ENCODE peak calls at places on chromosomes 3 and 15, in five cellular contexts. One of them, this sample, is unnamed. For H3K4me1, the result is how much of the 10 kb centered on the place peaks cover.

GRCh38 chr3:11140054-11140712 is 14.1 kb upstream of the HRH1 start:
- DNase-seq in esophagus muscularis mucosa: no peak
- DNase-seq in heart left ventricle: peak
- DNase-seq in CD8-positive, alpha-beta memory T cell: no peak
- DNase-seq in esophagus squamous epithelium: no peak
- DNase-seq in this sample: no peak

GRCh38 chr3:33105341-33105943 is 8.4 kb upstream of the CRTAP start:
- DNase-seq in esophagus muscularis mucosa: no peak
- DNase-seq in heart left ventricle: no peak
- DNase-seq in CD8-positive, alpha-beta memory T cell: no peak
- DNase-seq in esophagus squamous epithelium: no peak
- DNase-seq in this sample: no peak

GRCh38 chr15:82263350-82263749 is 732 bp downstream of the SAXO2 start:
- DNase-seq in esophagus muscularis mucosa: no peak
- DNase-seq in heart left ventricle: no peak
- DNase-seq in CD8-positive, alpha-beta memory T cell: no peak
- DNase-seq in esophagus squamous epithelium: no peak
- DNase-seq in this sample: no peak

GRCh38 chr3:130820976-130821375 is 72.9 kb upstream of the ATP2C1 start:
- DNase-seq in esophagus muscularis mucosa: no peak
- DNase-seq in heart left ventricle: no peak
- DNase-seq in CD8-positive, alpha-beta memory T cell: no peak
- DNase-seq in esophagus squamous epithelium: no peak
- DNase-seq in this sample: no peak

GRCh38 chr15:64235552-64235951 is 72.7 kb upstream of the PPIB start:
- DNase-seq in esophagus muscularis mucosa: no peak
- DNase-seq in heart left ventricle: no peak
- DNase-seq in CD8-positive, alpha-beta memory T cell: no peak
- DNase-seq in esophagus squamous epithelium: no peak
- DNase-seq in this sample: no peak

GRCh38 chr15:51341366-51342248 is at the start of gene GLDN:
- DNase-seq in esophagus muscularis mucosa: no peak
- DNase-seq in heart left ventricle: peak
- DNase-seq in CD8-positive, alpha-beta memory T cell: no peak
- DNase-seq in esophagus squamous epithelium: no peak
- DNase-seq in this sample: no peak

GRCh38 chr15:76492538-76492937 is 156.0 kb downstream of the ISL2 start:
- DNase-seq in esophagus muscularis mucosa: no peak
- DNase-seq in heart left ventricle: no peak
- DNase-seq in CD8-positive, alpha-beta memory T cell: no peak
- DNase-seq in esophagus squamous epithelium: no peak
- DNase-seq in this sample: no peak

GRCh38 chr3:193240850-193241706 is at the start of gene PLAAT1:
- DNase-seq in esophagus muscularis mucosa: no peak
- DNase-seq in heart left ventricle: peak
- DNase-seq in CD8-positive, alpha-beta memory T cell: no peak
- DNase-seq in esophagus squamous epithelium: no peak
- DNase-seq in this sample: no peak

GRCh38 chr15:72737723-72738122 is 45.8 kb downstream of the ADPGK start:
- DNase-seq in esophagus muscularis mucosa: peak
- DNase-seq in heart left ventricle: no peak
- DNase-seq in CD8-positive, alpha-beta memory T cell: no peak
- DNase-seq in esophagus squamous epithelium: no peak
- DNase-seq in this sample: no peak

GRCh38 chr3:61901481-61901880 is 340.1 kb downstream of the PTPRG start:
- DNase-seq in esophagus muscularis mucosa: no peak
- DNase-seq in heart left ventricle: no peak
- DNase-seq in CD8-positive, alpha-beta memory T cell: no peak
- DNase-seq in esophagus squamous epithelium: no peak
- DNase-seq in this sample: no peak

GRCh38 chr3:32313723-32314473 is 75.4 kb downstream of the CMTM8 start:
- DNase-seq in esophagus muscularis mucosa: no peak
- DNase-seq in heart left ventricle: no peak
- DNase-seq in CD8-positive, alpha-beta memory T cell: no peak
- DNase-seq in esophagus squamous epithelium: no peak
- DNase-seq in this sample: no peak

GRCh38 chr15:83436513-83437158 is 10.5 kb upstream of the SH3GL3 start:
- DNase-seq in esophagus muscularis mucosa: peak
- DNase-seq in heart left ventricle: no peak
- DNase-seq in CD8-positive, alpha-beta memory T cell: no peak
- DNase-seq in esophagus squamous epithelium: no peak
- DNase-seq in this sample: no peak

GRCh38 chr3:14544282-14545250 is 4.4 kb upstream of the GRIP2 start:
- DNase-seq in esophagus muscularis mucosa: no peak
- DNase-seq in heart left ventricle: no peak
- DNase-seq in CD8-positive, alpha-beta memory T cell: no peak
- DNase-seq in esophagus squamous epithelium: no peak
- DNase-seq in this sample: no peak

GRCh38 chr15:78035319-78035718 is 42.2 kb downstream of the TBC1D2B start:
- DNase-seq in esophagus muscularis mucosa: no peak
- DNase-seq in heart left ventricle: peak
- DNase-seq in CD8-positive, alpha-beta memory T cell: peak
- DNase-seq in esophagus squamous epithelium: no peak
- DNase-seq in this sample: no peak

GRCh38 chr15:78034495-78035191 is 42.9 kb downstream of the TBC1D2B start:
- DNase-seq in esophagus muscularis mucosa: no peak
- DNase-seq in heart left ventricle: peak
- DNase-seq in CD8-positive, alpha-beta memory T cell: peak
- DNase-seq in esophagus squamous epithelium: no peak
- DNase-seq in this sample: no peak

GRCh38 chr15:78037779-78038305 is 39.7 kb downstream of the TBC1D2B start:
- DNase-seq in esophagus muscularis mucosa: no peak
- DNase-seq in heart left ventricle: no peak
- DNase-seq in CD8-positive, alpha-beta memory T cell: no peak
- DNase-seq in esophagus squamous epithelium: no peak
- DNase-seq in this sample: no peak

GRCh38 chr15:78037328-78037727 is 40.2 kb downstream of the TBC1D2B start:
- DNase-seq in esophagus muscularis mucosa: no peak
- DNase-seq in heart left ventricle: no peak
- DNase-seq in CD8-positive, alpha-beta memory T cell: no peak
- DNase-seq in esophagus squamous epithelium: no peak
- DNase-seq in this sample: no peak

DNA sequence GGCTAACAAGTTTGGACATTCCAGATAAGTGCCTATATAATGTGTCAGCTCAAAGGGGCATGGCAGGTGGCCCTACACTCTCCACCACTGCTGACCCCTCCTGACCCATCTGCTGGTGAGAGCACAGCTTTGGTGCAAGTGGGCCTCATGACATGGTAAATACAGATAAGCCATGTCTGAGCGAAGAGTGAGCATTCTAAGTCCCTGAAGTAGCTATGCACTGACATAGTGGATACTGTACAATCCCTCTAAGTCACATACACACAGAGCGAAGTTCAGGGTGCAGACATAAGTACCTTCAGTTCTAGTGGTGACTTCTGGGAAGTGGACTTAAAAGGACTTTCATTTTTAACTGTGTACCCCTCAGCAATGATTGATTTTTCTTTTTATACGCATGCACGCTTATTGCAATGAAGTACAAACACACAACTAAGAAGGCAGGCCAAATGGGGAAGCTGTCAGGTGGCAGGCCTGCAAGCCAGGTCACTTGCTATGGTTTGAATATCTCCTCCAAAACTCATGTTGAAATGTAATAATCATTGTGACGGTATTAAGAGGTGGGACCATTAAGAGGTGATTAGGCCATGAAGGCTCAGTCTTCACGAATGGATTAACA is 41.5 kb downstream of the TBC1D2B start:
- DNase-seq in esophagus muscularis mucosa: no peak
- DNase-seq in heart left ventricle: no peak
- DNase-seq in CD8-positive, alpha-beta memory T cell: no peak
- DNase-seq in esophagus squamous epithelium: no peak
- DNase-seq in this sample: no peak
- H3K4me1 ChIP-seq in esophagus muscularis mucosa: under half
- H3K4me1 ChIP-seq in heart left ventricle: under half
- H3K4me1 ChIP-seq in CD8-positive, alpha-beta memory T cell: half or more
- H3K4me1 ChIP-seq in esophagus squamous epithelium: under half
- H3K4me1 ChIP-seq in this sample: half or more

GRCh38 chr3:50157821-50158556 is 2.9 kb downstream of the SEMA3F start:
- DNase-seq in esophagus muscularis mucosa: no peak
- DNase-seq in heart left ventricle: no peak
- DNase-seq in CD8-positive, alpha-beta memory T cell: no peak
- DNase-seq in esophagus squamous epithelium: no peak
- DNase-seq in this sample: no peak

GRCh38 chr3:50155891-50156290 is 767 bp downstream of the SEMA3F start:
- DNase-seq in esophagus muscularis mucosa: no peak
- DNase-seq in heart left ventricle: no peak
- DNase-seq in CD8-positive, alpha-beta memory T cell: no peak
- DNase-seq in esophagus squamous epithelium: no peak
- DNase-seq in this sample: no peak

GRCh38 chr3:50155491-50155878 is 361 bp downstream of the SEMA3F start:
- DNase-seq in esophagus muscularis mucosa: no peak
- DNase-seq in heart left ventricle: no peak
- DNase-seq in CD8-positive, alpha-beta memory T cell: no peak
- DNase-seq in esophagus squamous epithelium: no peak
- DNase-seq in this sample: no peak

GRCh38 chr3:50156991-50157493 is 1.9 kb downstream of the SEMA3F start:
- DNase-seq in esophagus muscularis mucosa: no peak
- DNase-seq in heart left ventricle: no peak
- DNase-seq in CD8-positive, alpha-beta memory T cell: no peak
- DNase-seq in esophagus squamous epithelium: no peak
- DNase-seq in this sample: no peak

DNA sequence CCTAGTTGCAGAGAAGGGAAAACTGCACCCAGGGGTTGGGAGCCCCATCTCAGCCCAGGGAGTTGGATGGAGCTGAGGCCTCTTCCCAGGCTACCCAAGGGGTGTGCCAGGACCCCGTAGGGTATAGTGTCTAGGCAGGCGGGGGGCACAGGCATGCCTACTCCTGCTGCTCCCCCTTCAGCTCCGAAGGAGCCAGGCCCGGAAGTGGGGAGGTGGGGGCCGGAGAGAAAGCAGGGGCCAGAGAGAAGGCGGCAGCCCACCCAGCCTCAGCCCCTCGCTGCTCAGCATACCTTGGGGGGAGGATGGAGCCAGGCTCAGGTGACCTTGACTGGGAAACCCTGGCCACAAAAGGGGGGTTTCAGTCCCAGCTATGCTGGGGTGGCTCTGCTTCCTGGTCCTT is 1.4 kb downstream of the SEMA3F start:
- DNase-seq in esophagus muscularis mucosa: no peak
- DNase-seq in heart left ventricle: no peak
- DNase-seq in CD8-positive, alpha-beta memory T cell: no peak
- DNase-seq in esophagus squamous epithelium: no peak
- DNase-seq in this sample: no peak
- H3K4me1 ChIP-seq in esophagus muscularis mucosa: half or more
- H3K4me1 ChIP-seq in heart left ventricle: under half
- H3K4me1 ChIP-seq in CD8-positive, alpha-beta memory T cell: under half
- H3K4me1 ChIP-seq in esophagus squamous epithelium: half or more
- H3K4me1 ChIP-seq in this sample: half or more

GRCh38 chr3:49906004-49906860 is 2.6 kb upstream of the MST1R start:
- DNase-seq in esophagus muscularis mucosa: no peak
- DNase-seq in heart left ventricle: peak
- DNase-seq in CD8-positive, alpha-beta memory T cell: peak
- DNase-seq in esophagus squamous epithelium: no peak
- DNase-seq in this sample: no peak

GRCh38 chr3:49900491-49901153 is 3.1 kb downstream of the MST1R start:
- DNase-seq in esophagus muscularis mucosa: no peak
- DNase-seq in heart left ventricle: peak
- DNase-seq in CD8-positive, alpha-beta memory T cell: no peak
- DNase-seq in esophagus squamous epithelium: no peak
- DNase-seq in this sample: no peak

GRCh38 chr3:49901351-49902339 is 2.0 kb downstream of the MST1R start:
- DNase-seq in esophagus muscularis mucosa: no peak
- DNase-seq in heart left ventricle: no peak
- DNase-seq in CD8-positive, alpha-beta memory T cell: no peak
- DNase-seq in esophagus squamous epithelium: no peak
- DNase-seq in this sample: no peak

GRCh38 chr3:49902511-49903345 is 945 bp downstream of the MST1R start:
- DNase-seq in esophagus muscularis mucosa: no peak
- DNase-seq in heart left ventricle: no peak
- DNase-seq in CD8-positive, alpha-beta memory T cell: no peak
- DNase-seq in esophagus squamous epithelium: no peak
- DNase-seq in this sample: no peak

GRCh38 chr3:49903451-49904424 is at the start of gene MST1R:
- DNase-seq in esophagus muscularis mucosa: no peak
- DNase-seq in heart left ventricle: peak
- DNase-seq in CD8-positive, alpha-beta memory T cell: peak
- DNase-seq in esophagus squamous epithelium: peak
- DNase-seq in this sample: no peak
- H3K4me1 ChIP-seq in esophagus muscularis mucosa: half or more
- H3K4me1 ChIP-seq in heart left ventricle: under half
- H3K4me1 ChIP-seq in CD8-positive, alpha-beta memory T cell: under half
- H3K4me1 ChIP-seq in esophagus squamous epithelium: under half
- H3K4me1 ChIP-seq in this sample: half or more

GRCh38 chr15:69887018-69887417 is 210.7 kb downstream of the TLE3 start:
- DNase-seq in esophagus muscularis mucosa: no peak
- DNase-seq in heart left ventricle: no peak
- DNase-seq in CD8-positive, alpha-beta memory T cell: no peak
- DNase-seq in esophagus squamous epithelium: no peak
- DNase-seq in this sample: no peak
- H3K4me1 ChIP-seq in esophagus muscularis mucosa: under half
- H3K4me1 ChIP-seq in heart left ventricle: under half
- H3K4me1 ChIP-seq in CD8-positive, alpha-beta memory T cell: under half
- H3K4me1 ChIP-seq in esophagus squamous epithelium: under half
- H3K4me1 ChIP-seq in this sample: under half

GRCh38 chr3:119602676-119603075 is 5.0 kb downstream of the PLA1A start:
- DNase-seq in esophagus muscularis mucosa: no peak
- DNase-seq in heart left ventricle: no peak
- DNase-seq in CD8-positive, alpha-beta memory T cell: no peak
- DNase-seq in esophagus squamous epithelium: no peak
- DNase-seq in this sample: no peak
- H3K4me1 ChIP-seq in esophagus muscularis mucosa: under half
- H3K4me1 ChIP-seq in heart left ventricle: under half
- H3K4me1 ChIP-seq in CD8-positive, alpha-beta memory T cell: under half
- H3K4me1 ChIP-seq in esophagus squamous epithelium: under half
- H3K4me1 ChIP-seq in this sample: under half

GRCh38 chr3:160569874-160570273 is 4.5 kb upstream of the KPNA4 start:
- DNase-seq in esophagus muscularis mucosa: no peak
- DNase-seq in heart left ventricle: no peak
- DNase-seq in CD8-positive, alpha-beta memory T cell: no peak
- DNase-seq in esophagus squamous epithelium: no peak
- DNase-seq in this sample: no peak

GRCh38 chr3:160568989-160569388 is 3.6 kb upstream of the KPNA4 start:
- DNase-seq in esophagus muscularis mucosa: no peak
- DNase-seq in heart left ventricle: no peak
- DNase-seq in CD8-positive, alpha-beta memory T cell: no peak
- DNase-seq in esophagus squamous epithelium: no peak
- DNase-seq in this sample: no peak

GRCh38 chr3:160565442-160566403 is at the start of gene KPNA4:
- DNase-seq in esophagus muscularis mucosa: peak
- DNase-seq in heart left ventricle: peak
- DNase-seq in CD8-positive, alpha-beta memory T cell: peak
- DNase-seq in esophagus squamous epithelium: peak
- DNase-seq in this sample: no peak

GRCh38 chr3:160566499-160566898 is 1.1 kb upstream of the KPNA4 start:
- DNase-seq in esophagus muscularis mucosa: no peak
- DNase-seq in heart left ventricle: no peak
- DNase-seq in CD8-positive, alpha-beta memory T cell: no peak
- DNase-seq in esophagus squamous epithelium: no peak
- DNase-seq in this sample: no peak

DNA sequence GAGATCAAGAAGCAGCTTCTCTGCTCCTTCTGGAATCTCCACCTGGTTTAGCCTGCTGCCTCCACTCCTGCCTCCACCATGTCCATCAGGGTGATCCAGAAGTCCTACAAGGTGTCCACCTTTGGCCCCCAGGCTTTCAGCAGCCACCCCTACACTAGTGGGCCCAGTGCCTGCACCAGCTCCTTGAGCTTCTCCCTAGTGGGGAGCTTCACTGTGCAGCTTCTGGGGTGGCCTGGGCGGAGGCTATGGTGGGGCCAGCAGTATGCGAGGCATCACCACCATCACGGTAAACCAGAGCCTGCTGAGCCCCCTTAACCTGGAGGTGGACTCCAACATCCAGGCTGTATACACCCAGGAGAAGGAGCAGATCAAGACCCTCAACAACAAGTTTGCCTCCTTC is 2.4 kb upstream of the KPNA4 start:
- DNase-seq in esophagus muscularis mucosa: no peak
- DNase-seq in heart left ventricle: no peak
- DNase-seq in CD8-positive, alpha-beta memory T cell: no peak
- DNase-seq in esophagus squamous epithelium: no peak
- DNase-seq in this sample: no peak
- H3K4me1 ChIP-seq in esophagus muscularis mucosa: under half
- H3K4me1 ChIP-seq in heart left ventricle: under half
- H3K4me1 ChIP-seq in CD8-positive, alpha-beta memory T cell: under half
- H3K4me1 ChIP-seq in esophagus squamous epithelium: under half
- H3K4me1 ChIP-seq in this sample: under half

This sample was measured in vagina.